ENCODE peak calls at places on chromosomes 2 and 18, in four cellular contexts. Q, F, N and B are unnamed samples.

GRCh38 chr2:237451582-237452469 is 35.2 kb upstream of the MLPH start:
- DNase-seq in Q (no peak), F (no peak), N (no peak), B (no peak)

GRCh38 chr18:9958861-9959399 is 45.1 kb downstream of the VAPA start:
- DNase-seq in Q (no peak), F (no peak), N (no peak), B (no peak)

GRCh38 chr2:65204461-65205230 is 23.0 kb upstream of the ACTR2 start:
- DNase-seq in Q (no peak), F (no peak), N (no peak), B (no peak)

GRCh38 chr2:241351640-241352031 is 4.4 kb upstream of the FARP2 start:
- DNase-seq in Q (no peak), F (no peak), N (no peak), B (no peak)

GRCh38 chr2:11669454-11670291 is at the start of gene NTSR2:
- DNase-seq in Q (peak; percentile 69), F (peak; percentile 68), N (peak; percentile 38), B (no peak)

GRCh38 chr2:212970132-212970531 is 181.3 kb downstream of the IKZF2 start:
- DNase-seq in Q (no peak), F (no peak), N (no peak), B (no peak)

GRCh38 chr2:132692816-132693215 is 22.8 kb upstream of the LYPD1 start:
- DNase-seq in Q (no peak), F (no peak), N (no peak), B (no peak)

GRCh38 chr2:173511942-173512341 is 157.3 kb downstream of the CDCA7 start:
- DNase-seq in Q (no peak), F (no peak), N (no peak), B (no peak)

GRCh38 chr18:69838620-69839411 is 108.9 kb downstream of the CD226 start:
- DNase-seq in Q (no peak), F (peak; percentile 15), N (no peak), B (no peak)

GRCh38 chr18:43800584-43800983 is 523.3 kb upstream of the SYT4 start:
- DNase-seq in Q (no peak), F (no peak), N (no peak), B (no peak)

GRCh38 chr2:26164231-26164630 is 8.7 kb upstream of the GAREM2 start:
- DNase-seq in Q (no peak), F (no peak), N (no peak), B (no peak)

GRCh38 chr2:234795974-234796690 is 155.7 kb upstream of the SH3BP4 start:
- DNase-seq in Q (no peak), F (no peak), N (no peak), B (no peak)

GRCh38 chr2:200378652-200379290 is 72.3 kb downstream of the SPATS2L start:
- DNase-seq in Q (no peak), F (no peak), N (no peak), B (no peak)

GRCh38 chr2:238216651-238217184 is 13.2 kb upstream of the ILKAP start:
- DNase-seq in Q (no peak), F (no peak), N (peak; percentile 87), B (no peak)

GRCh38 chr2:174614261-174614660 is 16.7 kb upstream of the WIPF1 start:
- DNase-seq in Q (no peak), F (peak; percentile 89), N (no peak), B (no peak)